ENCODE peak calls at places on chromosomes 6 and 20, in nine cellular contexts. D is cardiac fibroblast; V is choroid plexus epithelial cell; G is breast epithelium; H is CD8-positive, alpha-beta memory T cell; I is GM06990; M is A549; Z is PC-3; T is aorta. B is an unnamed sample.

GRCh38 chr20:44805991-44806729 is 4.2 kb downstream of the RIMS4 start:
- DNase-seq in V (peak; percentile 40), H (no peak), D (peak; percentile 12), I (no peak), G (no peak), T (peak; percentile 82), M (peak; percentile 25), Z (no peak), B (peak; percentile 3)

GRCh38 chr20:6560978-6561377 is 206.5 kb upstream of the BMP2 start:
- DNase-seq in T (no peak), D (no peak), G (no peak), M (no peak), V (peak; percentile 46), H (no peak), Z (peak; percentile 17), I (no peak), B (no peak)

GRCh38 chr6:81938014-81938761 is 185.7 kb upstream of the TENT5A start:
- DNase-seq in I (no peak), H (no peak), Z (peak; percentile 94), T (no peak), M (peak; percentile 70), V (peak; percentile 93), D (peak; percentile 96), G (no peak), B (peak; percentile 17)

GRCh38 chr6:17935188-17936149 is 52.0 kb downstream of the KIF13A start:
- DNase-seq in Z (no peak), V (no peak), G (no peak), H (no peak), I (no peak), D (no peak), M (no peak), T (no peak), B (no peak)

GRCh38 chr6:114844359-114844758 is 501.5 kb upstream of the HS3ST5 start:
- DNase-seq in Z (no peak), D (no peak), I (no peak), M (no peak), T (no peak), H (no peak), G (no peak), V (no peak), B (no peak)

GRCh38 chr6:22513667-22514066 is 55.7 kb upstream of the HDGFL1 start:
- DNase-seq in G (no peak), T (no peak), Z (no peak), I (no peak), H (no peak), V (no peak), D (no peak), M (no peak), B (no peak)

GRCh38 chr6:32047855-32048766 is 9.9 kb downstream of the CYP21A2 start:
- DNase-seq in Z (peak; percentile 73), M (peak; percentile 48), H (peak; percentile 60), V (peak; percentile 61), D (peak; percentile 68), I (peak; percentile 43), T (peak; percentile 80), G (peak; percentile 78), B (peak; percentile 63)

GRCh38 chr6:37818536-37819176 is 871 bp upstream of the ZFAND3 start:
- DNase-seq in Z (peak; percentile 94), D (peak; percentile 97), H (peak; percentile 90), I (peak; percentile 97), T (peak; percentile 98), V (peak; percentile 97), G (peak; percentile 93), M (peak; percentile 95), B (peak; percentile 99)

GRCh38 chr6:15491255-15491985 is 171.4 kb downstream of the DTNBP1 start:
- DNase-seq in G (no peak), Z (peak; percentile 72), M (peak; percentile 51), H (peak; percentile 31), I (no peak), T (peak; percentile 82), D (peak; percentile 84), V (peak; percentile 89), B (peak; percentile 70)

GRCh38 chr6:118668761-118669411 is 17.5 kb upstream of the CEP85L start:
- DNase-seq in D (peak; percentile 66), M (no peak), Z (peak; percentile 17), I (no peak), V (peak; percentile 93), T (no peak), H (no peak), G (no peak), B (no peak)

GRCh38 chr6:436308-437041 is 44.9 kb downstream of the IRF4 start:
- DNase-seq in G (no peak), V (peak; percentile 74), D (peak; percentile 22), H (no peak), M (no peak), I (no peak), T (no peak), Z (peak; percentile 79), B (peak; percentile 48)

GRCh38 chr6:15344186-15344506 is 98.3 kb downstream of the JARID2 start:
- DNase-seq in V (no peak), T (no peak), I (no peak), D (no peak), H (no peak), M (no peak), G (no peak), Z (no peak), B (no peak)

GRCh38 chr6:116568111-116568510 is 3.2 kb upstream of the RWDD1 start:
- DNase-seq in Z (no peak), T (no peak), M (no peak), G (no peak), I (no peak), D (no peak), H (no peak), V (no peak), B (no peak)

GRCh38 chr6:151452750-151453427 is 963 bp upstream of the RMND1 start:
- DNase-seq in V (peak; percentile 47), T (no peak), G (peak; percentile 80), D (peak; percentile 36), H (no peak), M (no peak), I (no peak), Z (peak; percentile 55), B (peak; percentile 12)

GRCh38 chr6:56243518-56244070 is 3.8 kb downstream of the COL21A1 start:
- DNase-seq in T (no peak), Z (no peak), I (no peak), H (no peak), D (peak; percentile 53), V (no peak), M (no peak), G (no peak), B (peak; percentile 17)

GRCh38 chr20:2557873-2558580 is 21.7 kb downstream of the TMC2 start:
- DNase-seq in T (no peak), M (no peak), I (no peak), G (no peak), D (no peak), V (no peak), Z (no peak), H (no peak), B (no peak)

GRCh38 chr6:2120912-2121311 is 124.5 kb downstream of the GMDS start:
- DNase-seq in D (no peak), T (no peak), Z (no peak), H (no peak), I (no peak), G (no peak), M (no peak), V (no peak), B (no peak)

GRCh38 chr20:43915209-43916072 is 789 bp downstream of the TOX2 start:
- DNase-seq in G (no peak), D (peak; percentile 43), Z (no peak), V (peak; percentile 41), H (peak; percentile 21), T (peak; percentile 56), M (no peak), I (peak; percentile 71), B (peak; percentile 35)

DNA sequence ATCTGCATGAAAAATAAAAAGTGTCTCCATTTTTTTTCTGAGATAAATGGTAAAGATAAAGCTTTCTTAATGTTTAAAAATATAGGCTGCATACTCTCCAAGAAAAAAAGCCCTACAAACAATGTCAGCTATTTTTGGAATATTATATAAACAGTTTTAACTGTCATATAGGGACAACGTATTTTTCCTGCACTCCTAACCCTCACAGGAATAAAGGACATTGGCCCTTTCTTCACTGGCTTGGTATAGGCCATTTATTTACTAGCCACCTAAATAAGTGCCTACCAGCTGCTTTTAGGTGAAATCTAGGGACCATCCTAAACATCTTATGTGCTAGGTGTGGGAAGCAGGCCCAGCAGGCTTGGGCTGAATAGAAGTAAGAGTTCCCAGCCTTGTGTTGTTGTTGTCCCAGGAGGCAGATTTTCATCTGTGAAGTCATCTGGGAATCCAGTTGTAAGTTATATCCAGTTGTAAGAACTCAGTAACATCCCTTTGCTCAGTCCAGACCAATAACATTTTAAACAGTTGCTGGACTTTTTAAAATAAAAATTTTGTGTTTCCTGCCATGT is 21.3 kb downstream of the FOXO3 start:
- DNase-seq in H (no peak), G (no peak), V (peak; percentile 62), M (no peak), D (peak; percentile 62), Z (no peak), I (no peak), T (no peak), B (no peak)
- H3K4me3 ChIP-seq in H (no peak overlapping the region), G (no peak overlapping the region), V (no peak overlapping the region), M (no peak overlapping the region), D (no peak overlapping the region), Z (no peak overlapping the region), I (no peak overlapping the region), T (no peak overlapping the region), B (no peak overlapping the region)

GRCh38 chr20:15045246-15045645 is 707.8 kb upstream of the FLRT3 start:
- DNase-seq in Z (no peak), I (no peak), D (peak; percentile 1), T (no peak), V (peak; percentile 90), H (no peak), M (no peak), G (no peak), B (no peak)

GRCh38 chr20:15042723-15043122 is 705.3 kb upstream of the FLRT3 start:
- DNase-seq in I (no peak), H (no peak), Z (no peak), V (no peak), M (no peak), T (no peak), D (no peak), G (no peak), B (no peak)

GRCh38 chr20:15047561-15047960 is 710.1 kb upstream of the FLRT3 start:
- DNase-seq in I (no peak), T (no peak), Z (no peak), H (no peak), M (no peak), D (no peak), G (no peak), V (no peak), B (no peak)

GRCh38 chr20:15047100-15047499 is 709.7 kb upstream of the FLRT3 start:
- DNase-seq in M (no peak), Z (no peak), G (no peak), I (no peak), H (no peak), D (no peak), T (no peak), V (peak; percentile 13), B (no peak)
- H3K4me3 ChIP-seq in M (no peak overlapping the region), Z (no peak overlapping the region), G (no peak overlapping the region), I (no peak overlapping the region), H (no peak overlapping the region), D (no peak overlapping the region), T (no peak overlapping the region), V (no peak overlapping the region), B (no peak overlapping the region)

GRCh38 chr6:53666271-53666626 is 693 bp upstream of the KLHL31 start:
- DNase-seq in Z (no peak), T (no peak), D (no peak), V (no peak), H (no peak), I (no peak), M (no peak), G (no peak), B (no peak)
- H3K4me3 ChIP-seq in Z (no peak overlapping the region), T (no peak overlapping the region), D (no peak overlapping the region), V (no peak overlapping the region), H (no peak overlapping the region), I (no peak overlapping the region), M (no peak overlapping the region), G (no peak overlapping the region), B (no peak overlapping the region)

GRCh38 chr20:62979876-62980373 is 26.8 kb downstream of the BHLHE23 start:
- DNase-seq in Z (no peak), M (no peak), H (no peak), I (no peak), D (no peak), V (no peak), G (no peak), T (no peak), B (no peak)
- H3K4me3 ChIP-seq in Z (no peak overlapping the region), M (no peak overlapping the region), H (no peak overlapping the region), I (no peak overlapping the region), D (no peak overlapping the region), V (no peak overlapping the region), G (no peak overlapping the region), T (no peak overlapping the region), B (no peak overlapping the region)